ENCODE peak calls at places on chromosomes 5 and 9, in six cellular contexts. One of them, this sample, is unnamed.
A peak's percentile ranks its signal among the peaks of the same experiment; 100 is the strongest.

GRCh38 chr9:124983698-124984097 is 42.8 kb upstream of the GOLGA1 start:
- DNase-seq in stimulated activated CD4-positive, alpha-beta T cell treated with anti-CD3 and anti-CD28 coated beads, TNF-alpha, amount 100 ng/mL, for 24 hours: no peak
- DNase-seq in activated CD4-positive, alpha-beta T cell treated with anti-CD3 and anti-CD28 coated beads for 48 hours: no peak
- DNase-seq in A549: no peak
- DNase-seq in NCI-H82: no peak
- DNase-seq in ELR: no peak
- DNase-seq in this sample: no peak

GRCh38 chr9:36542355-36542754 is 30.3 kb upstream of the MELK start:
- DNase-seq in ELR: no peak
- DNase-seq in A549: no peak
- DNase-seq in NCI-H82: no peak
- DNase-seq in activated CD4-positive, alpha-beta T cell treated with anti-CD3 and anti-CD28 coated beads for 48 hours: no peak
- DNase-seq in stimulated activated CD4-positive, alpha-beta T cell treated with anti-CD3 and anti-CD28 coated beads, TNF-alpha, amount 100 ng/mL, for 24 hours: no peak
- DNase-seq in this sample: no peak

GRCh38 chr5:113250341-113250953 is 184.3 kb downstream of the TSSK1B start:
- DNase-seq in NCI-H82: no peak
- DNase-seq in stimulated activated CD4-positive, alpha-beta T cell treated with anti-CD3 and anti-CD28 coated beads, TNF-alpha, amount 100 ng/mL, for 24 hours: no peak
- DNase-seq in activated CD4-positive, alpha-beta T cell treated with anti-CD3 and anti-CD28 coated beads for 48 hours: no peak
- DNase-seq in ELR: peak; percentile 44
- DNase-seq in A549: no peak
- DNase-seq in this sample: peak; percentile 74

GRCh38 chr5:130222638-130223037 is 318.4 kb downstream of the CHSY3 start:
- DNase-seq in ELR: peak; percentile 9
- DNase-seq in activated CD4-positive, alpha-beta T cell treated with anti-CD3 and anti-CD28 coated beads for 48 hours: no peak
- DNase-seq in NCI-H82: no peak
- DNase-seq in stimulated activated CD4-positive, alpha-beta T cell treated with anti-CD3 and anti-CD28 coated beads, TNF-alpha, amount 100 ng/mL, for 24 hours: no peak
- DNase-seq in A549: no peak
- DNase-seq in this sample: no peak

GRCh38 chr5:135398160-135398854 is 724 bp downstream of the MACROH2A1 start:
- DNase-seq in activated CD4-positive, alpha-beta T cell treated with anti-CD3 and anti-CD28 coated beads for 48 hours: peak; percentile 70
- DNase-seq in stimulated activated CD4-positive, alpha-beta T cell treated with anti-CD3 and anti-CD28 coated beads, TNF-alpha, amount 100 ng/mL, for 24 hours: no peak
- DNase-seq in NCI-H82: peak; percentile 31
- DNase-seq in A549: peak; percentile 28
- DNase-seq in ELR: peak; percentile 55
- DNase-seq in this sample: peak; percentile 47

GRCh38 chr5:11319851-11320580 is 559.0 kb upstream of the DAP start:
- DNase-seq in stimulated activated CD4-positive, alpha-beta T cell treated with anti-CD3 and anti-CD28 coated beads, TNF-alpha, amount 100 ng/mL, for 24 hours: no peak
- DNase-seq in ELR: peak; percentile 34
- DNase-seq in A549: no peak
- DNase-seq in NCI-H82: no peak
- DNase-seq in activated CD4-positive, alpha-beta T cell treated with anti-CD3 and anti-CD28 coated beads for 48 hours: no peak
- DNase-seq in this sample: peak; percentile 81

GRCh38 chr5:157120102-157120501 is 11.3 kb upstream of the HAVCR2 start:
- DNase-seq in activated CD4-positive, alpha-beta T cell treated with anti-CD3 and anti-CD28 coated beads for 48 hours: no peak
- DNase-seq in A549: no peak
- DNase-seq in stimulated activated CD4-positive, alpha-beta T cell treated with anti-CD3 and anti-CD28 coated beads, TNF-alpha, amount 100 ng/mL, for 24 hours: no peak
- DNase-seq in NCI-H82: no peak
- DNase-seq in ELR: no peak
- DNase-seq in this sample: no peak

GRCh38 chr9:93061791-93062299 is 3.3 kb downstream of the SUSD3 start:
- DNase-seq in A549: no peak
- DNase-seq in stimulated activated CD4-positive, alpha-beta T cell treated with anti-CD3 and anti-CD28 coated beads, TNF-alpha, amount 100 ng/mL, for 24 hours: no peak
- DNase-seq in ELR: no peak
- DNase-seq in NCI-H82: peak; percentile 58
- DNase-seq in activated CD4-positive, alpha-beta T cell treated with anti-CD3 and anti-CD28 coated beads for 48 hours: peak; percentile 52
- DNase-seq in this sample: no peak

GRCh38 chr5:33048315-33048714 is 337.2 kb downstream of the NPR3 start:
- DNase-seq in NCI-H82: peak; percentile 72
- DNase-seq in ELR: no peak
- DNase-seq in A549: no peak
- DNase-seq in activated CD4-positive, alpha-beta T cell treated with anti-CD3 and anti-CD28 coated beads for 48 hours: no peak
- DNase-seq in stimulated activated CD4-positive, alpha-beta T cell treated with anti-CD3 and anti-CD28 coated beads, TNF-alpha, amount 100 ng/mL, for 24 hours: no peak
- DNase-seq in this sample: no peak

GRCh38 chr5:122415481-122416120 is 103.6 kb downstream of the SNCAIP start:
- DNase-seq in NCI-H82: peak; percentile 72
- DNase-seq in activated CD4-positive, alpha-beta T cell treated with anti-CD3 and anti-CD28 coated beads for 48 hours: peak; percentile 4
- DNase-seq in stimulated activated CD4-positive, alpha-beta T cell treated with anti-CD3 and anti-CD28 coated beads, TNF-alpha, amount 100 ng/mL, for 24 hours: no peak
- DNase-seq in ELR: peak; percentile 62
- DNase-seq in A549: peak; percentile 4
- DNase-seq in this sample: peak; percentile 67

GRCh38 chr5:145887217-145887616 is 14.4 kb upstream of the GRXCR2 start:
- DNase-seq in ELR: no peak
- DNase-seq in activated CD4-positive, alpha-beta T cell treated with anti-CD3 and anti-CD28 coated beads for 48 hours: no peak
- DNase-seq in A549: no peak
- DNase-seq in NCI-H82: peak; percentile 21
- DNase-seq in stimulated activated CD4-positive, alpha-beta T cell treated with anti-CD3 and anti-CD28 coated beads, TNF-alpha, amount 100 ng/mL, for 24 hours: no peak
- DNase-seq in this sample: no peak

GRCh38 chr9:37501957-37502596 is 16.3 kb downstream of the POLR1E start:
- DNase-seq in A549: no peak
- DNase-seq in NCI-H82: no peak
- DNase-seq in stimulated activated CD4-positive, alpha-beta T cell treated with anti-CD3 and anti-CD28 coated beads, TNF-alpha, amount 100 ng/mL, for 24 hours: no peak
- DNase-seq in activated CD4-positive, alpha-beta T cell treated with anti-CD3 and anti-CD28 coated beads for 48 hours: no peak
- DNase-seq in ELR: no peak
- DNase-seq in this sample: no peak

GRCh38 chr9:123365881-123366528 is 10.0 kb downstream of the CRB2 start:
- DNase-seq in ELR: no peak
- DNase-seq in A549: no peak
- DNase-seq in NCI-H82: no peak
- DNase-seq in activated CD4-positive, alpha-beta T cell treated with anti-CD3 and anti-CD28 coated beads for 48 hours: no peak
- DNase-seq in stimulated activated CD4-positive, alpha-beta T cell treated with anti-CD3 and anti-CD28 coated beads, TNF-alpha, amount 100 ng/mL, for 24 hours: no peak
- DNase-seq in this sample: no peak

GRCh38 chr5:119302916-119303897 is 52.6 kb upstream of the TNFAIP8 start:
- DNase-seq in NCI-H82: no peak
- DNase-seq in ELR: peak; percentile 94
- DNase-seq in A549: peak; percentile 65
- DNase-seq in activated CD4-positive, alpha-beta T cell treated with anti-CD3 and anti-CD28 coated beads for 48 hours: no peak
- DNase-seq in stimulated activated CD4-positive, alpha-beta T cell treated with anti-CD3 and anti-CD28 coated beads, TNF-alpha, amount 100 ng/mL, for 24 hours: no peak
- DNase-seq in this sample: peak; percentile 95

GRCh38 chr9:112503170-112503569 is 16.5 kb downstream of the KIAA1958 start:
- DNase-seq in stimulated activated CD4-positive, alpha-beta T cell treated with anti-CD3 and anti-CD28 coated beads, TNF-alpha, amount 100 ng/mL, for 24 hours: no peak
- DNase-seq in ELR: no peak
- DNase-seq in A549: no peak
- DNase-seq in activated CD4-positive, alpha-beta T cell treated with anti-CD3 and anti-CD28 coated beads for 48 hours: no peak
- DNase-seq in NCI-H82: peak; percentile 58
- DNase-seq in this sample: no peak

GRCh38 chr5:159878988-159879471 is 37.3 kb upstream of the ADRA1B start:
- DNase-seq in A549: peak; percentile 71
- DNase-seq in stimulated activated CD4-positive, alpha-beta T cell treated with anti-CD3 and anti-CD28 coated beads, TNF-alpha, amount 100 ng/mL, for 24 hours: no peak
- DNase-seq in activated CD4-positive, alpha-beta T cell treated with anti-CD3 and anti-CD28 coated beads for 48 hours: no peak
- DNase-seq in ELR: peak; percentile 84
- DNase-seq in NCI-H82: peak; percentile 97
- DNase-seq in this sample: peak; percentile 83

GRCh38 chr9:131394464-131395026 is 659 bp downstream of the PRRC2B start:
- DNase-seq in activated CD4-positive, alpha-beta T cell treated with anti-CD3 and anti-CD28 coated beads for 48 hours: peak; percentile 67
- DNase-seq in NCI-H82: peak; percentile 49
- DNase-seq in ELR: peak; percentile 59
- DNase-seq in A549: no peak
- DNase-seq in stimulated activated CD4-positive, alpha-beta T cell treated with anti-CD3 and anti-CD28 coated beads, TNF-alpha, amount 100 ng/mL, for 24 hours: no peak
- DNase-seq in this sample: peak; percentile 65

GRCh38 chr9:77605449-77606220 is 42.5 kb downstream of the GNA14 start:
- DNase-seq in ELR: no peak
- DNase-seq in NCI-H82: no peak
- DNase-seq in stimulated activated CD4-positive, alpha-beta T cell treated with anti-CD3 and anti-CD28 coated beads, TNF-alpha, amount 100 ng/mL, for 24 hours: no peak
- DNase-seq in A549: no peak
- DNase-seq in activated CD4-positive, alpha-beta T cell treated with anti-CD3 and anti-CD28 coated beads for 48 hours: no peak
- DNase-seq in this sample: no peak